ENCODE peak calls at places on chromosomes 12 and 14, in nine cellular contexts. One of them, this sample, is unnamed.

GRCh38 chr14:21703357-21704339 is 30.0 kb upstream of the OR4E1 start:
- DNase-seq in AG04450: no peak
- DNase-seq in left lung: no peak
- DNase-seq in cardiac muscle cell: no peak
- DNase-seq in MM.1S: peak; percentile 65
- DNase-seq in bronchial epithelial cell: no peak
- DNase-seq in sigmoid colon: no peak
- DNase-seq in astrocyte: no peak
- DNase-seq in fibroblast of lung: no peak
- DNase-seq in this sample: no peak

GRCh38 chr14:79997509-79998210 is 213.6 kb downstream of the DIO2 start:
- DNase-seq in AG04450: no peak
- DNase-seq in left lung: no peak
- DNase-seq in cardiac muscle cell: no peak
- DNase-seq in MM.1S: no peak
- DNase-seq in bronchial epithelial cell: no peak
- DNase-seq in sigmoid colon: no peak
- DNase-seq in astrocyte: no peak
- DNase-seq in fibroblast of lung: no peak
- DNase-seq in this sample: no peak

GRCh38 chr12:64976131-64976530 is 145.0 kb downstream of the WIF1 start:
- DNase-seq in AG04450: no peak
- DNase-seq in left lung: no peak
- DNase-seq in cardiac muscle cell: no peak
- DNase-seq in MM.1S: peak; percentile 50
- DNase-seq in bronchial epithelial cell: no peak
- DNase-seq in sigmoid colon: no peak
- DNase-seq in astrocyte: no peak
- DNase-seq in fibroblast of lung: no peak
- DNase-seq in this sample: no peak

GRCh38 chr14:34649344-34649743 is 19.4 kb upstream of the SNX6 start:
- DNase-seq in AG04450: peak; percentile 81
- DNase-seq in left lung: no peak
- DNase-seq in cardiac muscle cell: no peak
- DNase-seq in MM.1S: no peak
- DNase-seq in bronchial epithelial cell: peak; percentile 75
- DNase-seq in sigmoid colon: no peak
- DNase-seq in astrocyte: peak; percentile 92
- DNase-seq in fibroblast of lung: peak; percentile 94
- DNase-seq in this sample: no peak

GRCh38 chr12:63319936-63320633 is 169.1 kb upstream of the AVPR1A start:
- DNase-seq in AG04450: no peak
- DNase-seq in left lung: no peak
- DNase-seq in cardiac muscle cell: no peak
- DNase-seq in MM.1S: no peak
- DNase-seq in bronchial epithelial cell: peak; percentile 88
- DNase-seq in sigmoid colon: no peak
- DNase-seq in astrocyte: no peak
- DNase-seq in fibroblast of lung: no peak
- DNase-seq in this sample: no peak

GRCh38 chr14:84254205-84254788 is 1275.6 kb upstream of the FLRT2 start:
- DNase-seq in AG04450: no peak
- DNase-seq in left lung: no peak
- DNase-seq in cardiac muscle cell: no peak
- DNase-seq in MM.1S: no peak
- DNase-seq in bronchial epithelial cell: no peak
- DNase-seq in sigmoid colon: no peak
- DNase-seq in astrocyte: no peak
- DNase-seq in fibroblast of lung: no peak
- DNase-seq in this sample: no peak

GRCh38 chr14:56494167-56494566 is 85.4 kb upstream of the TMEM260 start:
- DNase-seq in AG04450: no peak
- DNase-seq in left lung: no peak
- DNase-seq in cardiac muscle cell: no peak
- DNase-seq in MM.1S: no peak
- DNase-seq in bronchial epithelial cell: no peak
- DNase-seq in sigmoid colon: no peak
- DNase-seq in astrocyte: no peak
- DNase-seq in fibroblast of lung: no peak
- DNase-seq in this sample: no peak

GRCh38 chr14:54348923-54349615 is 47.7 kb upstream of the CDKN3 start:
- DNase-seq in AG04450: no peak
- DNase-seq in left lung: no peak
- DNase-seq in cardiac muscle cell: no peak
- DNase-seq in MM.1S: no peak
- DNase-seq in bronchial epithelial cell: no peak
- DNase-seq in sigmoid colon: peak; percentile 69
- DNase-seq in astrocyte: peak; percentile 26
- DNase-seq in fibroblast of lung: peak; percentile 24
- DNase-seq in this sample: no peak

GRCh38 chr12:2288471-2288870 is 235.7 kb downstream of the CACNA1C start:
- DNase-seq in AG04450: no peak
- DNase-seq in left lung: no peak
- DNase-seq in cardiac muscle cell: no peak
- DNase-seq in MM.1S: no peak
- DNase-seq in bronchial epithelial cell: no peak
- DNase-seq in sigmoid colon: no peak
- DNase-seq in astrocyte: no peak
- DNase-seq in fibroblast of lung: no peak
- DNase-seq in this sample: no peak

GRCh38 chr12:126763359-126763758 is 1503.6 kb upstream of the TMEM132C start:
- DNase-seq in AG04450: no peak
- DNase-seq in left lung: no peak
- DNase-seq in cardiac muscle cell: no peak
- DNase-seq in MM.1S: no peak
- DNase-seq in bronchial epithelial cell: no peak
- DNase-seq in sigmoid colon: no peak
- DNase-seq in astrocyte: no peak
- DNase-seq in fibroblast of lung: no peak
- DNase-seq in this sample: no peak

GRCh38 chr12:74747305-74747704 is 209.7 kb downstream of the ATXN7L3B start:
- DNase-seq in AG04450: no peak
- DNase-seq in left lung: no peak
- DNase-seq in cardiac muscle cell: no peak
- DNase-seq in MM.1S: no peak
- DNase-seq in bronchial epithelial cell: peak; percentile 15
- DNase-seq in sigmoid colon: no peak
- DNase-seq in astrocyte: peak; percentile 18
- DNase-seq in fibroblast of lung: peak; percentile 15
- DNase-seq in this sample: no peak

GRCh38 chr12:90090929-90091651 is 382.5 kb upstream of the ATP2B1 start:
- DNase-seq in AG04450: peak; percentile 63
- DNase-seq in left lung: peak; percentile 39
- DNase-seq in cardiac muscle cell: peak; percentile 61
- DNase-seq in MM.1S: no peak
- DNase-seq in bronchial epithelial cell: peak; percentile 100
- DNase-seq in sigmoid colon: no peak
- DNase-seq in astrocyte: peak; percentile 97
- DNase-seq in fibroblast of lung: peak; percentile 96
- DNase-seq in this sample: no peak

GRCh38 chr12:111546758-111547383 is 52.2 kb downstream of the ATXN2 start:
- DNase-seq in AG04450: no peak
- DNase-seq in left lung: no peak
- DNase-seq in cardiac muscle cell: no peak
- DNase-seq in MM.1S: no peak
- DNase-seq in bronchial epithelial cell: peak; percentile 33
- DNase-seq in sigmoid colon: no peak
- DNase-seq in astrocyte: peak; percentile 46
- DNase-seq in fibroblast of lung: peak; percentile 25
- DNase-seq in this sample: no peak

GRCh38 chr14:35114036-35114435 is 7.8 kb downstream of the PPP2R3C start:
- DNase-seq in AG04450: peak; percentile 42
- DNase-seq in left lung: no peak
- DNase-seq in cardiac muscle cell: no peak
- DNase-seq in MM.1S: no peak
- DNase-seq in bronchial epithelial cell: peak; percentile 28
- DNase-seq in sigmoid colon: no peak
- DNase-seq in astrocyte: no peak
- DNase-seq in fibroblast of lung: peak; percentile 66
- DNase-seq in this sample: no peak

GRCh38 chr12:71900091-71900490 is 38.6 kb upstream of the TPH2 start:
- DNase-seq in AG04450: no peak
- DNase-seq in left lung: no peak
- DNase-seq in cardiac muscle cell: no peak
- DNase-seq in MM.1S: no peak
- DNase-seq in bronchial epithelial cell: peak; percentile 63
- DNase-seq in sigmoid colon: no peak
- DNase-seq in astrocyte: peak; percentile 2
- DNase-seq in fibroblast of lung: peak; percentile 26
- DNase-seq in this sample: no peak

GRCh38 chr12:102765736-102766135 is 151.3 kb downstream of the PAH start:
- DNase-seq in AG04450: no peak
- DNase-seq in left lung: no peak
- DNase-seq in cardiac muscle cell: no peak
- DNase-seq in MM.1S: no peak
- DNase-seq in bronchial epithelial cell: no peak
- DNase-seq in sigmoid colon: no peak
- DNase-seq in astrocyte: peak; percentile 15
- DNase-seq in fibroblast of lung: peak; percentile 1
- DNase-seq in this sample: no peak

GRCh38 chr12:12399906-12400305 is 43.0 kb downstream of the BORCS5 start:
- DNase-seq in AG04450: no peak
- DNase-seq in left lung: no peak
- DNase-seq in cardiac muscle cell: no peak
- DNase-seq in MM.1S: no peak
- DNase-seq in bronchial epithelial cell: no peak
- DNase-seq in sigmoid colon: no peak
- DNase-seq in astrocyte: no peak
- DNase-seq in fibroblast of lung: no peak
- DNase-seq in this sample: no peak

GRCh38 chr12:124613151-124613585 is 45.8 kb upstream of the NCOR2 start:
- DNase-seq in AG04450: no peak
- DNase-seq in left lung: no peak
- DNase-seq in cardiac muscle cell: no peak
- DNase-seq in MM.1S: no peak
- DNase-seq in bronchial epithelial cell: peak; percentile 46
- DNase-seq in sigmoid colon: no peak
- DNase-seq in astrocyte: peak; percentile 69
- DNase-seq in fibroblast of lung: peak; percentile 73
- DNase-seq in this sample: no peak

GRCh38 chr14:95321693-95322455 is 2.2 kb upstream of the CLMN start:
- DNase-seq in AG04450: no peak
- DNase-seq in left lung: no peak
- DNase-seq in cardiac muscle cell: no peak
- DNase-seq in MM.1S: no peak
- DNase-seq in bronchial epithelial cell: no peak
- DNase-seq in sigmoid colon: no peak
- DNase-seq in astrocyte: no peak
- DNase-seq in fibroblast of lung: no peak
- DNase-seq in this sample: no peak
- H3K27me3 ChIP-seq in AG04450: peaks cover 22% of the 10 kb centered on the region
- H3K27me3 ChIP-seq in left lung: peaks cover 34% of the 10 kb centered on the region
- H3K27me3 ChIP-seq in cardiac muscle cell: peaks cover 26% of the 10 kb centered on the region
- H3K27me3 ChIP-seq in MM.1S: no peaks in the 10 kb centered on the region
- H3K27me3 ChIP-seq in bronchial epithelial cell: no peaks in the 10 kb centered on the region
- H3K27me3 ChIP-seq in sigmoid colon: no peaks in the 10 kb centered on the region
- H3K27me3 ChIP-seq in astrocyte: peaks cover 4% of the 10 kb centered on the region
- H3K27me3 ChIP-seq in fibroblast of lung: peaks cover 3% of the 10 kb centered on the region
- H3K27me3 ChIP-seq in this sample: no peaks in the 10 kb centered on the region

DNA sequence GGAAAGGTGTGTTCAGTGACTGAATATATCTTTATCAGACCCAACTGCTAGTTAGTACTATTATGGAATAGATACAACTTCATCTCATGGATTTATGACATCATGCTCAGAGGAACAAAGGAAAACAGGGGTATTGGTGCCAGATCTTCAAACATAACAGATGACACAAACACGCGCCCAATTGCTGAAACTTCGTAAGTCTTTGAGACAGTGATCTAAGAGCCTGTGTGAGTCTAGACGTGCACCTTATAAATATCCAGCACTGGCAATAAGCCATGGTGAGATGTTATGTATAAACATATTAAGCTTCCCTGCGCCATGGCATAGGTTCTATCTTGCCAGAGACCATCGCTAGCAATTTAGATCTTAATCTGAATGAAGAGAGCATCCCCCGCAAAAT is 42.2 kb upstream of the NR2C1 start:
- DNase-seq in AG04450: no peak
- DNase-seq in left lung: no peak
- DNase-seq in cardiac muscle cell: no peak
- DNase-seq in MM.1S: no peak
- DNase-seq in bronchial epithelial cell: peak; percentile 59
- DNase-seq in sigmoid colon: no peak
- DNase-seq in astrocyte: no peak
- DNase-seq in fibroblast of lung: peak; percentile 11
- DNase-seq in this sample: no peak
- H3K4me3 ChIP-seq in AG04450: no peak overlapping the region
- H3K4me3 ChIP-seq in left lung: no peak overlapping the region
- H3K4me3 ChIP-seq in cardiac muscle cell: no peak overlapping the region
- H3K4me3 ChIP-seq in MM.1S: no peak overlapping the region
- H3K4me3 ChIP-seq in bronchial epithelial cell: no peak overlapping the region
- H3K4me3 ChIP-seq in sigmoid colon: no peak overlapping the region
- H3K4me3 ChIP-seq in astrocyte: no peak overlapping the region
- H3K4me3 ChIP-seq in fibroblast of lung: no peak overlapping the region
- H3K4me3 ChIP-seq in this sample: no peak overlapping the region

DNA sequence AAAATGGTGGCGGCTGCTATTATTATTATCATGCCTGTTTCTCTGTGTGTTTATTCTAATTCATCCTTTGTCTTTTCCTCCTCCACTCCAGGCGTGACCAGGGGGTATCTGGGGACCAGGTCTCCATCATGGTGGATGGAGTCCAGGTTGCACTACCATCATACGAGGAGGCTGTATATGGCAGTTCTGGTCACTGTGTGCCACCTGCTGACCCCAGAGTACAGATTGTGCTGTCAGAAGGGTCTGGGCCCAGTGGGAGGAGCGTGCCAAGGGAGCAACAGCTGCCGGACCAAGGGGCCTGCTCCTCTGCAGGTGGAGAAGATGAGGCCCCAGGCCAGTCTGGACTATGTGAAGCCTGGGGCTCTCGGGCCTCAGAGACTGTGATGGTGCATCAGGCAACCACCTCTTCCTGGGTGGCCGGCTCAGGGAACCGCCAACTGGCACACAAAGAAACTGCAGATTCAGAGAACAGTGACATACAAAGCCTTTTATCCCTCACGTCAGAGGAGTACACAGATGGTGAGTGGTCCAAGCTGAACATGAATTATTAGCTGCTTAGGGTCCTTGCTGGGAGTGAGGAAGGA is 58.3 kb upstream of the SRSF5 start:
- DNase-seq in AG04450: no peak
- DNase-seq in left lung: no peak
- DNase-seq in cardiac muscle cell: peak; percentile 30
- DNase-seq in MM.1S: no peak
- DNase-seq in bronchial epithelial cell: no peak
- DNase-seq in sigmoid colon: no peak
- DNase-seq in astrocyte: no peak
- DNase-seq in fibroblast of lung: peak; percentile 22
- DNase-seq in this sample: peak; percentile 60
- TF ChIP-seq CTCF in AG04450: peak; percentile 45
- TF ChIP-seq CTCF in left lung: no peak
- TF ChIP-seq CTCF in cardiac muscle cell: peak; percentile 29
- TF ChIP-seq CTCF in MM.1S: no peak
- TF ChIP-seq CTCF in bronchial epithelial cell: peak; percentile 39
- TF ChIP-seq CTCF in sigmoid colon: no peak
- TF ChIP-seq CTCF in astrocyte: peak; percentile 32
- TF ChIP-seq CTCF in fibroblast of lung: peak; percentile 15
- TF ChIP-seq CTCF in this sample: peak; percentile 62

DNA sequence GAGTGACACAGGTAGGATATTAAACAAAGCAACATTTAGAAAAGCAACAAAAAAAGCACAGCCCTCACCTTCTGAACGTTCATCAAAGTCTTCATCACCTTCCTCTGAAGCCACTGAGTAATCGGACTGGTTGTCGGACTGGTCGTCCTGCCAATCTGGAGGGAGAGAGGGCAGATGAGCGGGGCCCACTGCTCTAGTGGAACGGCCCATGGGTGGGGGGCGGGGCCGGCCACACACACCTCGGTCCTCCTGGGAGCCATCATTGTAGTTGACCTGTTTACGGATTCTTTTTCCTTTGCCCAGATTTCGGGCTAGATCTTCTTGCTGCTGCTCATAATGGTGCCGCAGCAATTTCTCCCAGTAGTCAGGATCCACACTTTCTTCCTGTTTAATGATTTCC is 14.9 kb upstream of the NOP2 start:
- DNase-seq in AG04450: no peak
- DNase-seq in left lung: no peak
- DNase-seq in cardiac muscle cell: no peak
- DNase-seq in MM.1S: no peak
- DNase-seq in bronchial epithelial cell: no peak
- DNase-seq in sigmoid colon: no peak
- DNase-seq in astrocyte: no peak
- DNase-seq in fibroblast of lung: no peak
- DNase-seq in this sample: no peak
- H3K27me3 ChIP-seq in AG04450: no peaks in the 10 kb centered on the region
- H3K27me3 ChIP-seq in left lung: no peaks in the 10 kb centered on the region
- H3K27me3 ChIP-seq in cardiac muscle cell: no peaks in the 10 kb centered on the region
- H3K27me3 ChIP-seq in MM.1S: no peaks in the 10 kb centered on the region
- H3K27me3 ChIP-seq in bronchial epithelial cell: no peaks in the 10 kb centered on the region
- H3K27me3 ChIP-seq in sigmoid colon: no peaks in the 10 kb centered on the region
- H3K27me3 ChIP-seq in astrocyte: no peaks in the 10 kb centered on the region
- H3K27me3 ChIP-seq in fibroblast of lung: no peaks in the 10 kb centered on the region
- H3K27me3 ChIP-seq in this sample: no peaks in the 10 kb centered on the region